ENCODE peak calls at places on chromosomes 1 and 21, in six cellular contexts. A is stimulated activated CD4-positive, alpha-beta T cell treated with anti-CD3 and anti-CD28 coated beads, Interleukin-4, amount 100 ng/mL, for 24 hours; E is mucosa of gallbladder; I is activated T-helper 2 cell treated with anti-CD3 and anti-CD28 coated beads, Interferon-gamma antibody, Interleukin-2, Interleukin-4, amounts not matched to agents 10 μg/mL and 5 μg/mL and 100 μg/mL, durations not matched to agents 14 hours and 24 hours and 36 hours; W is AG09309; T is fibroblast of lung. D is an unnamed sample.

GRCh38 chr1:101781437-101781836 is 215.3 kb downstream of the OLFM3 start:
- DNase-seq in W (no peak), A (no peak), I (no peak), T (peak; percentile 15), E (peak; percentile 12), D (peak; percentile 78)

GRCh38 chr1:98371767-98372166 is 289.8 kb upstream of the SNX7 start:
- DNase-seq in W (no peak), A (no peak), T (no peak), I (no peak), E (no peak), D (no peak)

GRCh38 chr1:38657441-38657840 is 202.1 kb downstream of the RRAGC start:
- DNase-seq in W (no peak), I (no peak), E (no peak), A (no peak), T (no peak), D (no peak)

GRCh38 chr21:30072496-30072895 is 94.1 kb downstream of the CLDN17 start:
- DNase-seq in A (no peak), W (no peak), E (peak; percentile 12), T (peak; percentile 0), I (no peak), D (no peak)

GRCh38 chr1:207964195-207964966 is 53.5 kb upstream of the CD34 start:
- DNase-seq in A (no peak), T (peak; percentile 68), E (no peak), W (no peak), I (no peak), D (peak; percentile 16)

GRCh38 chr1:82141393-82141792 is 340.7 kb downstream of the ADGRL2 start:
- DNase-seq in T (no peak), A (no peak), I (no peak), E (no peak), W (no peak), D (no peak)

GRCh38 chr1:114492978-114493377 is 18.0 kb downstream of the TRIM33 start:
- DNase-seq in W (no peak), I (no peak), T (no peak), E (no peak), A (no peak), D (no peak)

GRCh38 chr1:41738010-41738409 is 180.7 kb downstream of the HIVEP3 start:
- DNase-seq in A (no peak), T (no peak), E (no peak), W (no peak), I (no peak), D (no peak)

GRCh38 chr1:81833722-81834121 is 33.0 kb downstream of the ADGRL2 start:
- DNase-seq in T (peak; percentile 83), A (no peak), W (no peak), E (no peak), I (no peak), D (no peak)

GRCh38 chr21:15430577-15430976 is 299.2 kb upstream of the USP25 start:
- DNase-seq in T (no peak), W (no peak), E (no peak), I (no peak), A (no peak), D (no peak)

GRCh38 chr1:161069201-161069685 is 448 bp downstream of the ARHGAP30 start:
- DNase-seq in E (no peak), T (no peak), W (no peak), I (peak; percentile 24), A (no peak), D (no peak)

GRCh38 chr1:235423214-235423652 is 56.0 kb downstream of the TBCE start:
- DNase-seq in W (no peak), E (no peak), A (peak; percentile 6), I (no peak), T (no peak), D (no peak)

GRCh38 chr1:3907031-3907534 is 7.0 kb upstream of the C1orf174 start:
- DNase-seq in W (no peak), T (no peak), E (no peak), A (peak; percentile 35), I (no peak), D (no peak)

GRCh38 chr1:185441608-185442007 is 124.6 kb upstream of the IVNS1ABP start:
- DNase-seq in I (no peak), W (peak; percentile 42), E (no peak), T (peak; percentile 97), A (no peak), D (peak; percentile 23)

GRCh38 chr1:216905052-216905580 is 181.9 kb upstream of the ESRRG start:
- DNase-seq in E (no peak), T (no peak), W (no peak), A (no peak), I (no peak), D (no peak)

GRCh38 chr1:145979746-145980435 is 15.4 kb downstream of the POLR3GL start:
- DNase-seq in I (no peak), W (no peak), A (no peak), T (no peak), E (no peak), D (no peak)

GRCh38 chr1:71228727-71229371 is 148.0 kb upstream of the ZRANB2 start:
- DNase-seq in E (no peak), A (no peak), I (no peak), T (no peak), W (no peak), D (no peak)

GRCh38 chr1:160367934-160368923 is 1.4 kb downstream of the NHLH1 start:
- DNase-seq in A (no peak), T (no peak), I (no peak), W (no peak), E (no peak), D (no peak)

GRCh38 chr1:40020447-40021085 is 20.0 kb upstream of the CAP1 start:
- DNase-seq in A (no peak), W (no peak), T (peak; percentile 32), I (no peak), E (no peak), D (no peak)

D was measured in thyroid gland.